ENCODE peak calls at places on chromosomes 6 and 20, in eight cellular contexts. T is prostate gland, C is IMR-90, W is adrenal gland, P is A549, F is body of pancreas, N is HCT116, S is tibial nerve. A is an unnamed sample. For H3K4me1, the result is how much of the 10 kb centered on the place peaks cover.

GRCh38 chr6:73610444-73611275 is 43.1 kb downstream of the SLC17A5 start:
- DNase-seq in T (no peak), C (peak), W (no peak), P (peak), F (no peak), N (peak), S (peak), A (no peak)

GRCh38 chr20:36431604-36432003 is 109.7 kb upstream of the MYL9 start:
- DNase-seq in T (no peak), C (no peak), W (no peak), P (no peak), F (no peak), N (no peak), S (no peak), A (no peak)

GRCh38 chr6:107666084-107666981 is 157.8 kb downstream of the SCML4 start:
- DNase-seq in T (peak), C (peak), W (no peak), P (no peak), F (no peak), N (no peak), S (no peak), A (peak)

GRCh38 chr20:58209652-58210397 is 18.6 kb downstream of the ANKRD60 start:
- DNase-seq in T (peak), C (peak), W (peak), P (peak), F (peak), N (peak), S (peak), A (peak)

GRCh38 chr6:126333729-126334128 is 6.2 kb upstream of the CENPW start:
- DNase-seq in T (no peak), C (no peak), W (no peak), P (no peak), F (no peak), N (no peak), S (no peak), A (no peak)

GRCh38 chr6:75202676-75203131 is 3.1 kb downstream of the COL12A1 start:
- DNase-seq in T (no peak), C (peak), W (no peak), P (no peak), F (no peak), N (no peak), S (peak), A (no peak)

GRCh38 chr20:51571470-51571794 is 28.9 kb upstream of the NFATC2 start:
- DNase-seq in T (no peak), C (no peak), W (no peak), P (no peak), F (no peak), N (no peak), S (no peak), A (no peak)

GRCh38 chr6:13924146-13924948 is 405 bp upstream of the RNF182 start:
- DNase-seq in T (peak), C (peak), W (no peak), P (peak), F (peak), N (no peak), S (no peak), A (no peak)

GRCh38 chr20:40493071-40493470 is 196.0 kb downstream of the MAFB start:
- DNase-seq in T (no peak), C (peak), W (peak), P (no peak), F (peak), N (no peak), S (peak), A (peak)

GRCh38 chr20:36542019-36542488 is 735 bp downstream of the MYL9 start:
- DNase-seq in T (no peak), C (peak), W (peak), P (peak), F (no peak), N (peak), S (peak), A (no peak)

GRCh38 chr6:73394577-73395354 is at the start of gene DDX43:
- DNase-seq in T (peak), C (no peak), W (peak), P (no peak), F (peak), N (no peak), S (peak), A (peak)

GRCh38 chr6:43459535-43459934 is 4.2 kb upstream of the DLK2 start:
- DNase-seq in T (no peak), C (no peak), W (no peak), P (no peak), F (no peak), N (no peak), S (no peak), A (no peak)

GRCh38 chr20:23021941-23022340 is 13.2 kb upstream of the SSTR4 start:
- DNase-seq in T (no peak), C (peak), W (no peak), P (no peak), F (no peak), N (no peak), S (no peak), A (no peak)

GRCh38 chr6:157679605-157680580 is 143.2 kb upstream of the SNX9 start:
- DNase-seq in T (no peak), C (no peak), W (no peak), P (peak), F (no peak), N (no peak), S (no peak), A (no peak)

GRCh38 chr6:129786548-129786947 is 74.6 kb downstream of the TMEM244 start:
- DNase-seq in T (no peak), C (peak), W (no peak), P (peak), F (no peak), N (no peak), S (no peak), A (no peak)

GRCh38 chr20:25025091-25025861 is 32.7 kb downstream of the ACSS1 start:
- DNase-seq in T (no peak), C (no peak), W (no peak), P (no peak), F (peak), N (no peak), S (no peak), A (no peak)

GRCh38 chr6:38973178-38974057 is 75.2 kb upstream of the GLP1R start:
- DNase-seq in T (peak), C (peak), W (no peak), P (peak), F (peak), N (peak), S (peak), A (no peak)

DNA sequence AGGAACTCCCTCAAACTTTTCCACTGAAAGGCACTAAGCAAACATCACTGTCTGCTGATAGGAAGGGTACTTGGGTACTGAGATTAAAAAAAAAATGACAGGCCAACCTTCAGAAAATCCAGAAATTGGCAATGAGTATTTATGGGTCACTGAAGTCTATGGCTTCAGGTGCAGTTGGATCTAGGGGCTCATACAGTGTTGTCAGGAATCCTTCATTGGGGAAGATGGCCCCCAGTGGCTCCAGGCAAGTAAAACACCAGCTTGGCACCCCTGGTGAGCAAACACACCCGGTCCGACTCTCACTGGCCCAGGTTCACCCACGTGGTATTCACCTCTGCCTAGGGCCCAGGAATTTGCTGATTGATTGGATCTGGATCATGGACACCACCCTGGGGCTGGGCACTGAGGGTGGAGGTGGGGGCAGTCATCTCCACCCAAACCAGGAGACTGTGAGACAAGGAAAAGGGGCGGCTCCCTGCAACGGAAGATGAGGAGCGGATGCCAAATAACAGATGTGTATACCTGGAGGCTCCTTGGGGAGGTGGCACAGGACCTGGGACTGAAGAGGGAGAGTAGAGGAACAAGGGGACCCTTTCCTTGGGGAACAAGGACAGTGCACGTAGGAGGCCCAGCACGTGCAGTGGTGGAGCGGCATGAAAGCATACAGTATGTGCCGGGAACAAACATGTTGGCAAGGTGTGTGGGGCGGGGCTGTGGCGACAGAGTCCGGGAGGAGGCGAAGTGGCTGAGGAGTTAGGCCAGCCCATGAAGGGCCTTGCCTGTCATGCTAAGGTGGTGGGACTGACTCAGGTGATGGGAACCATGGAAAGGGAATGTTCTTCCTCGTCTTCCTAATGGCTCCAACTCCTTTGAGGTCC is 4.7 kb downstream of the SLC2A10 start:
- DNase-seq in T (peak), C (no peak), W (no peak), P (no peak), F (no peak), N (no peak), S (no peak), A (no peak)
- TF ChIP-seq POLR2A in T (no peak), C (no peak), W (no peak), P (no peak), F (no peak), N (no peak), S (no peak), A (no peak)

DNA sequence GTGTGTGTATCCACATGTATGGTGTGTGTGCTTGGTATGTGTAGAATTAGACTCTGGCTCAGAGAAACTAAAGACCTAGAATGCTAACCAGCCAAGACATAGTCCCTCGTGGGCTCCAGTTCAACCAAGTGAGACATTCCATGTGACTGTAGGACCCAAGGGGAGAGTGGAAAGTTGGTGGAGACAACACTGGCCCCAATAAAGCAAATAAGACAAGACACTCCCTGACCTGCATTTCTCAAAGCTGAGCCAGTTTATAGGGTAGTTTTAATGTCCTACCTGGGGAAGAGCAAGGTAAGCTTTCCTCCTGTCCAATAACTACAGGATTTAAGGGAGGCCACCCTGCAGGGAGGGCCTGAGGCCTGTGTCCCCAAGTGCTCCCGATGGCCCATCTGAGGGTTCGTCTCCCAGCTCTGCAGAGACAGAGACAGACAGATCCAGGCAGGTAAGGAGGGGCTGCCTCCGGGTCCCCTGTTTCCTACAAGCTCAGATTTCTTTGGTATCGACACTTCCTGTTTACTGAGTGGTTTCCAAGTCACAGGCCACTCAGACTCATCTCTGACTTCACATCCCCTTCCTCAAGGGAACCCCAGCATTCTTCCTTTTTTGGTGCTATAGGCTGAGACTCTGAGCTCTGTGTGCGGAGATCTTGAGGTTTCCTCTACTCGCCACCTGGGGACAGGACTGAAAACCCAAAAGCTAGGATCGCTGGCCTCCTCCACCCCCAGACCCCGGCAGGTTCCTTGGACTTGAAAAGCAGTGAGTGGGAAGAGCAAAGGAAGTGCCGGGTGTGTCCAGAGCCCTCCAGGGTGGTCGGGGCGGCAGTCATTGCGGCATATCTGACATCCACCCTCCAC is 92.4 kb downstream of the PRND start:
- DNase-seq in T (no peak), C (no peak), W (no peak), P (no peak), F (no peak), N (no peak), S (peak), A (no peak)
- H3K4me1 ChIP-seq in T (under half), C (under half), W (under half), P (under half), F (under half), N (under half), S (under half), A (under half)

GRCh38 chr6:45946887-45947286 is 68.8 kb downstream of the CLIC5 start:
- DNase-seq in T (no peak), C (peak), W (no peak), P (no peak), F (no peak), N (no peak), S (no peak), A (no peak)
- TF ChIP-seq CTCF in T (no peak), C (no peak), W (no peak), P (no peak), F (no peak), N (no peak), S (no peak), A (no peak)

GRCh38 chr6:118985123-118985830 is 50.3 kb upstream of the MCM9 start:
- DNase-seq in T (no peak), C (no peak), W (no peak), P (no peak), F (no peak), N (no peak), S (no peak), A (no peak)

GRCh38 chr6:118974790-118975189 is 39.8 kb upstream of the MCM9 start:
- DNase-seq in T (no peak), C (no peak), W (no peak), P (no peak), F (no peak), N (no peak), S (no peak), A (no peak)

GRCh38 chr6:118982256-118982911 is 47.4 kb upstream of the MCM9 start:
- DNase-seq in T (no peak), C (no peak), W (no peak), P (no peak), F (no peak), N (no peak), S (no peak), A (no peak)

GRCh38 chr6:118984342-118984741 is 49.4 kb upstream of the MCM9 start:
- DNase-seq in T (no peak), C (no peak), W (no peak), P (no peak), F (no peak), N (no peak), S (no peak), A (no peak)

DNA sequence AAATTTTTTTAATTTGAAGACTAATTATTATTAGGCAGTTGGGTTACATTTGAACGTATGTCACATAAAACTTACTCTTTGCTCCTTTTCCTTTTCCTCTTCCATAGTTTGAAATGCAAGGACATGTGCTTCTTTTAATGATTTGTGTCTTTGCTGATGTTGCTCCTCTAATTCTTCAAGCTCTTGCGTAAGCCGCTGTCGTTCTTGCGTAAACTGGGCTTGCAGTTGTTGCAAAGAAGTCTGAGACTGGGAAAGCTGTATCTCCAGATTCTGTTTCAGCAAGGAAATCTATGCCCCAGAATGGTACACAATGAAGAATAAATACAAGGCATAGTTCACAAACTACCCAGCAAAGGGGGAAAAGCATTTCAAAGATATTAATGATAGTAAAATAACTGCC is 45.1 kb upstream of the MCM9 start:
- DNase-seq in T (no peak), C (peak), W (peak), P (peak), F (no peak), N (no peak), S (peak), A (no peak)
- TF ChIP-seq POLR2A in T (no peak), C (no peak), W (no peak), P (no peak), F (no peak), N (no peak), S (no peak), A (no peak)

DNA sequence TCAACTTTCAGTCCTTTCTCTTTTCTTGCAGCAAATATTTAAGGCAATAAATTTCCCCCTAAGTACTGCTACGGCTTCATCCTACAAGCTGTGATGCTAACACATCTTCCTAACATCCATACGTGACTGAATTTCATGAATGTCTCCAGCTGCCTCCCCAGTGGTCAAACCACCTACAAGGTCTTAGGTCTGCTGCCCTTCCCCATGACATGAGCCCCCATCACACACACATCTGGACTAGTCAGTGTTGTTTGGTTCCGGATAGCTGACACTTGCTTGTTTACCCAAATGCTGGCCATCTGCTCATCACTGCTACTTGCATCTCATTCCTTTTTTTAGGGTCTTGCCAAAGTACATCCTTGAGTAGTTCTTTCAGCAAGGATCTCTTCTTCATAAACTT is 14.6 kb downstream of the RRBP1 start:
- DNase-seq in T (no peak), C (no peak), W (no peak), P (no peak), F (no peak), N (no peak), S (no peak), A (no peak)
- H3K4me1 ChIP-seq in T (under half), C (under half), W (under half), P (under half), F (half or more), N (under half), S (under half), A (under half)

A was measured in gastrocnemius medialis.